ENCODE peak calls at places on chromosomes 13 and 19, in five cellular contexts. B is right cardiac atrium; S is CD8-positive, alpha-beta T cell; U is HepG2; E is Panc1. A is an unnamed sample.
A peak's percentile ranks its signal among the peaks of the same experiment; 100 is the strongest.

GRCh38 chr13:92900455-92900854 is 326.2 kb upstream of the GPC6 start:
- ATAC-seq in B (no peak), S (no peak), U (no peak), E (no peak), A (no peak)

GRCh38 chr19:48992571-48993174 is 436 bp downstream of the GYS1 start:
- ATAC-seq in B (peak; percentile 10), S (no peak), U (peak; percentile 26), E (peak; percentile 4), A (peak; percentile 0)

GRCh38 chr19:12117203-12117970 is 22.8 kb downstream of the ZNF20 start:
- ATAC-seq in B (peak; percentile 32), S (no peak), U (peak; percentile 80), E (no peak), A (no peak)

GRCh38 chr13:52738719-52739467 is 727 bp downstream of the CNMD start:
- ATAC-seq in B (peak; percentile 73), S (peak; percentile 49), U (peak; percentile 92), E (no peak), A (no peak)

GRCh38 chr19:39518458-39518857 is 3.5 kb downstream of the SELENOV start:
- ATAC-seq in B (no peak), S (no peak), U (no peak), E (peak; percentile 10), A (no peak)

GRCh38 chr19:5949792-5950305 is 28.1 kb downstream of the RANBP3 start:
- ATAC-seq in B (no peak), S (peak; percentile 73), U (no peak), E (no peak), A (no peak)

GRCh38 chr19:16889429-16889882 is 657 bp downstream of the F2RL3 start:
- ATAC-seq in B (peak; percentile 22), S (no peak), U (no peak), E (no peak), A (peak; percentile 22)

GRCh38 chr19:45164577-45165335 is 4.0 kb upstream of the NKPD1 start:
- ATAC-seq in B (peak; percentile 75), S (peak; percentile 86), U (peak; percentile 57), E (no peak), A (peak; percentile 36)

GRCh38 chr19:41064974-41065569 is 23.2 kb upstream of the CYP2A13 start:
- ATAC-seq in B (no peak), S (no peak), U (no peak), E (peak; percentile 84), A (no peak)

GRCh38 chr19:15115080-15115479 is 7.9 kb downstream of the SYDE1 start:
- ATAC-seq in B (peak; percentile 71), S (no peak), U (peak; percentile 5), E (peak; percentile 43), A (peak; percentile 70)

GRCh38 chr19:34661357-34661756 is 15.6 kb downstream of the SCGB2B2 start:
- ATAC-seq in B (peak; percentile 57), S (no peak), U (no peak), E (no peak), A (no peak)

GRCh38 chr19:45498411-45499195 is at the start of gene PPM1N:
- ATAC-seq in B (peak; percentile 7), S (peak; percentile 64), U (peak; percentile 54), E (no peak), A (no peak)

GRCh38 chr13:59360108-59360507 is 803.6 kb downstream of the DIAPH3 start:
- ATAC-seq in B (peak; percentile 39), S (no peak), U (no peak), E (no peak), A (no peak)

GRCh38 chr19:18401580-18402112 is 4.2 kb upstream of the LRRC25 start:
- ATAC-seq in B (peak; percentile 69), S (no peak), U (peak; percentile 76), E (peak; percentile 94), A (peak; percentile 76)

GRCh38 chr19:30679286-30679685 is 307.1 kb downstream of the ZNF536 start:
- ATAC-seq in B (no peak), S (no peak), U (no peak), E (no peak), A (no peak)

GRCh38 chr13:33018886-33019285 is 2.7 kb downstream of the KL start:
- ATAC-seq in B (no peak), S (no peak), U (no peak), E (no peak), A (no peak)

GRCh38 chr19:18109363-18109730 is 11.8 kb downstream of the MAST3 start:
- ATAC-seq in B (peak; percentile 2), S (peak; percentile 15), U (peak; percentile 78), E (no peak), A (peak; percentile 8)

GRCh38 chr19:1206063-1206732 is 620 bp downstream of the STK11 start:
- ATAC-seq in B (no peak), S (no peak), U (no peak), E (no peak), A (no peak)

GRCh38 chr19:21851596-21852345 is 15.8 kb upstream of the ZNF43 start:
- ATAC-seq in B (peak; percentile 100), S (peak; percentile 99), U (peak; percentile 98), E (peak; percentile 99), A (peak; percentile 100)

GRCh38 chr19:18292810-18293641 is 11.6 kb upstream of the JUND start:
- ATAC-seq in B (peak; percentile 68), S (no peak), U (peak; percentile 80), E (peak; percentile 65), A (peak; percentile 61)

GRCh38 chr13:22214184-22214583 is 543.3 kb downstream of the FGF9 start:
- ATAC-seq in B (no peak), S (peak; percentile 38), U (no peak), E (no peak), A (no peak)

GRCh38 chr13:30292325-30292724 is 15.0 kb downstream of the KATNAL1 start:
- ATAC-seq in B (no peak), S (no peak), U (no peak), E (no peak), A (no peak)

GRCh38 chr13:113653264-113654174 is 4.5 kb downstream of the ATP4B start:
- ATAC-seq in B (no peak), S (peak; percentile 73), U (no peak), E (no peak), A (no peak)

GRCh38 chr13:44383945-44384344 is 10.3 kb downstream of the SERP2 start:
- ATAC-seq in B (peak; percentile 61), S (no peak), U (no peak), E (no peak), A (no peak)

GRCh38 chr13:75481176-75482069 is 546 bp downstream of the TBC1D4 start:
- ATAC-seq in B (peak; percentile 61), S (peak; percentile 38), U (peak; percentile 67), E (peak; percentile 68), A (peak; percentile 28)

GRCh38 chr13:73212482-73212881 is 153.7 kb downstream of the KLF5 start:
- ATAC-seq in B (no peak), S (no peak), U (no peak), E (no peak), A (no peak)

GRCh38 chr19:2731181-2732117 is 8.4 kb downstream of the SLC39A3 start:
- ATAC-seq in B (no peak), S (no peak), U (no peak), E (peak; percentile 19), A (no peak)
- H3K27me3 ChIP-seq in B (no peaks in the 10 kb centered on the region), S (no peaks in the 10 kb centered on the region), U (peaks cover 6% of the 10 kb centered on the region), E (no peaks in the 10 kb centered on the region), A (peaks cover 17% of the 10 kb centered on the region)

DNA sequence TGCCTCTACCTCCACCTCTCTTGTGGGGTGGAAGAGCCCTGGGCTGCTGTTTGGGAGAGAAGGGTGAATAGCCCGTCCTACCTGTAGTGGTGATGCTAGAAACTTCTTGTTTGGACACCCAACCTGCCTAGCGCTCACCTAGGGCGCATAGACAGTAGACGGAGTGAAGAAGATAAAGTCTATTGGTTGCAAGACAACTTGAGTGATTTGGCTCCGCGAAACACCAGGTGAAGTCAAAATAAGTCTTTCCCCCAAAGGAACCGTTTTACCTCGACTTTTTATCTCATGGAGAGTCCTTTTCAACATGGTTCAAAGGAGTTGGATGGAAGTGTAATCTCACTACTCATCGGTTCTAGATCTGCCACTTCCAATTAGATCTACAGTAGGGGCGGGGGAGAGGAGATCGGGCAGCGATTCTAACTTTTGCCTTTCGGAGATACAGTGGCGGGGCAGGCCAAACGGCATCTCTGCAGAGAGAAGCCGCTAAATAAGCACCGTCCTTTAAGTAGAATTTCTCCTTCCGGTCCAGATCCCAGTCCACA is 694 bp upstream of the ZIC5 start:
- ATAC-seq in B (no peak), S (no peak), U (no peak), E (no peak), A (no peak)
- H3K4me3 ChIP-seq in B (no peak overlapping the region), S (no peak overlapping the region), U (no peak overlapping the region), E (no peak overlapping the region), A (no peak overlapping the region)

DNA sequence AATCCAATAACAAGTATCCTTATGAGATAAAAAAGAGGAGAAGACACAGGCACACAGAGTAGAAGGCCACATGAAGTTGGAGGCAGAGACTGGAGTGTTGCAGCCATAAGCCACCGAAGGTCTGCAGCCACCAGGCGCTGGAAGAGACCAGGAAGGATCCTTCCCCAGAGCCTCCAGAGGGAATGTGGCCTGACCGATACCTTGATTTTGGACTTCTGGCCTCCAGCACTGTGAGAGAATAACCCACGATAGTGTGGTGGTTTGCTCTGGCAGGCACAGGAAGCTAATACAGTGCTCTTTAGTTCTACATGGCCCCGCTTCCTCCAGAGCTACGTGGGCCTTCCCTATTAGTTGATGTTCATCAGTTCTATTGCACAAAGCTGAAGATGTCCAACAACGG is 15.3 kb upstream of the SULT2A1 start:
- ATAC-seq in B (no peak), S (no peak), U (peak; percentile 35), E (no peak), A (no peak)
- H3K27me3 ChIP-seq in B (no peaks in the 10 kb centered on the region), S (no peaks in the 10 kb centered on the region), U (no peaks in the 10 kb centered on the region), E (no peaks in the 10 kb centered on the region), A (peaks cover 19% of the 10 kb centered on the region)

GRCh38 chr19:35792888-35793287 is 17.5 kb downstream of the ARHGAP33 start:
- ATAC-seq in B (no peak), S (no peak), U (no peak), E (no peak), A (no peak)

GRCh38 chr19:35792312-35792711 is 16.9 kb downstream of the ARHGAP33 start:
- ATAC-seq in B (no peak), S (no peak), U (no peak), E (no peak), A (no peak)

GRCh38 chr19:35793381-35794165 is 18.2 kb downstream of the ARHGAP33 start:
- ATAC-seq in B (no peak), S (no peak), U (no peak), E (no peak), A (no peak)

GRCh38 chr19:35797663-35798062 is 15.0 kb downstream of the PRODH2 start:
- ATAC-seq in B (peak; percentile 38), S (no peak), U (peak; percentile 69), E (no peak), A (no peak)

DNA sequence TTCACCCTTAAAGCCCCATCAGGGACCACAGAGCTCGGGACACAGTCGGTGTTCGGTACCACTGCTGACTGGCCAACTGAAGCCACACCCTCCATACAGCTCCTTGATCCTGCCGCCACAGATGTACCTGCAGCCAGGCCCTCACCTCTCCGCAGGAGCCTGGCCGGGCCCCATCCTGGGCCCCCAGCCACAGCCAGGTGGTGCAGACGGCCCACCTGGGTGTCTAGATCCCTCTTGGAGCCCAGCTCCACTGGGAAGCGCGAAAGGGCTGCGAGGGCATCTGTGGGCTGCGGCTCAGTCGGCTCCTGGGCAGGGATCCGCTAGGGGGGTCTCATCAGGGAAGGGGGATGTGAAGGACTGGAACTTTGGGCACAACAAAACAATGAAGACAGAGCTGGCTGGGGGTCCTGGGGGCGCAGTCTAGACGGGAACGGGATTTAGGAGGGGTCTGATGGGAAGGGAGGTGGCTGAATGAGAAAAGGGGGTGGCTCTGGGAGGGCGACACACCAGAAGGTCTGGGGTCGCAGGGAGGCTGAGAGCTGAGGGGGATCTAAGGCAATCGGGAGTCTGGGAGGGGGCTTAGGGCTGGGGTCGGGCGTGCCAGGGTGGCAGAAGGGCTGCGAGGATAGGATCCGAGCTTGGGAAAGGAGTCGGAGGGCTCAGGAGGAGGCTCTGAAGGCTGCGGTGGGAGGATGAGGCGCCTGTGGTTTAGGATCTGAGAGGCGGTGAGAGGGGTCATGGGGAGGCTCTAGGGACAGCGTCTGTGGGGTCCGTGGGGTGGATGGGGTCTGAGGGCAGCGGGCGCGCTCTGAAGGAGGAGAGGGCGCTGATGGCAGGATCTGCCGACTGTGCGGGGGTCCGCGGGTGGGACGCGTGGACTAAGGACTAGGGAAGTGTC is 15.8 kb downstream of the PRODH2 start:
- ATAC-seq in B (no peak), S (no peak), U (peak; percentile 20), E (no peak), A (no peak)
- H3K4me3 ChIP-seq in B (no peak overlapping the region), S (no peak overlapping the region), U (no peak overlapping the region), E (no peak overlapping the region), A (no peak overlapping the region)